ENCODE peak calls at places on chromosomes 11 and 22, in five cellular contexts. B, E, O, K and F are unnamed samples.

GRCh38 chr11:34327804-34328631 is 29.8 kb downstream of the ABTB2 start:
- DNase-seq in B (no peak), E (no peak), O (no peak), K (no peak), F (no peak)

GRCh38 chr11:77193915-77194830 is 66.1 kb downstream of the MYO7A start:
- DNase-seq in B (no peak), E (no peak), O (no peak), K (no peak), F (no peak)

GRCh38 chr22:38415561-38416321 is 39.3 kb downstream of the KCNJ4 start:
- DNase-seq in B (no peak), E (no peak), O (no peak), K (no peak), F (peak; percentile 83)

GRCh38 chr11:74013141-74013540 is 4.3 kb upstream of the UCP3 start:
- DNase-seq in B (no peak), E (no peak), O (no peak), K (no peak), F (no peak)

GRCh38 chr22:27718186-27719032 is 83.1 kb downstream of the MN1 start:
- DNase-seq in B (no peak), E (no peak), O (peak; percentile 86), K (no peak), F (no peak)

GRCh38 chr11:13140873-13141655 is 131.9 kb downstream of the RASSF10 start:
- DNase-seq in B (no peak), E (no peak), O (no peak), K (no peak), F (no peak)

GRCh38 chr22:37822079-37822833 is 926 bp upstream of the GALR3 start:
- DNase-seq in B (no peak), E (no peak), O (no peak), K (no peak), F (no peak)

GRCh38 chr11:78200061-78200460 is 11.3 kb downstream of the USP35 start:
- DNase-seq in B (no peak), E (no peak), O (no peak), K (no peak), F (no peak)

GRCh38 chr11:15199693-15200092 is 85.0 kb downstream of the INSC start:
- DNase-seq in B (no peak), E (no peak), O (no peak), K (no peak), F (no peak)

GRCh38 chr11:123111465-123111864 is 49.5 kb upstream of the HSPA8 start:
- DNase-seq in B (peak; percentile 26), E (no peak), O (no peak), K (peak; percentile 66), F (peak; percentile 56)

GRCh38 chr11:24588075-24588474 is 91.2 kb downstream of the LUZP2 start:
- DNase-seq in B (no peak), E (no peak), O (peak; percentile 26), K (no peak), F (no peak)

GRCh38 chr11:7204778-7205177 is 46.9 kb upstream of the SYT9 start:
- DNase-seq in B (no peak), E (no peak), O (no peak), K (no peak), F (no peak)

GRCh38 chr22:37386441-37386840 is 40.8 kb downstream of the ELFN2 start:
- DNase-seq in B (no peak), E (no peak), O (no peak), K (no peak), F (no peak)

GRCh38 chr11:27459191-27459590 is 13.4 kb downstream of the LGR4 start:
- DNase-seq in B (no peak), E (no peak), O (no peak), K (no peak), F (no peak)

GRCh38 chr11:59259867-59260475 is 47.2 kb upstream of the MPEG1 start:
- DNase-seq in B (no peak), E (no peak), O (no peak), K (no peak), F (no peak)

GRCh38 chr22:44162960-44163359 is 17.8 kb upstream of the PARVG start:
- DNase-seq in B (no peak), E (no peak), O (no peak), K (no peak), F (no peak)

GRCh38 chr11:19576054-19576453 is 136.6 kb upstream of the NAV2 start:
- DNase-seq in B (no peak), E (no peak), O (no peak), K (no peak), F (no peak)

GRCh38 chr22:46110215-46110614 is 40.1 kb upstream of the PPARA start:
- DNase-seq in B (no peak), E (no peak), O (no peak), K (no peak), F (no peak)

GRCh38 chr11:17506942-17507341 is 30.3 kb upstream of the ABCC8 start:
- DNase-seq in B (no peak), E (no peak), O (no peak), K (peak; percentile 41), F (no peak)

GRCh38 chr11:111939836-111940604 is 2.9 kb downstream of the DIXDC1 start:
- DNase-seq in B (no peak), E (no peak), O (peak; percentile 55), K (no peak), F (no peak)